ENCODE peak calls at places on chromosomes 1 and 21, in eight cellular contexts. One of them, this sample, is unnamed.
A peak's percentile ranks its signal among the peaks of the same experiment; 100 is the strongest.

GRCh38 chr1:247111259-247111635 is 7.1 kb upstream of the ZNF669 start:
- DNase-seq in tibial nerve: no peak
- DNase-seq in fibroblast of lung: no peak
- DNase-seq in NB4: peak; percentile 31
- DNase-seq in AG09309: no peak
- DNase-seq in psoas muscle: no peak
- DNase-seq in GM06990: no peak
- DNase-seq in IMR-90: no peak
- DNase-seq in this sample: no peak

GRCh38 chr1:147598631-147599361 is 57.5 kb downstream of the BCL9 start:
- DNase-seq in GM06990: no peak
- DNase-seq in NB4: no peak
- DNase-seq in IMR-90: peak; percentile 15
- DNase-seq in tibial nerve: no peak
- DNase-seq in psoas muscle: peak; percentile 56
- DNase-seq in fibroblast of lung: peak; percentile 39
- DNase-seq in AG09309: no peak
- DNase-seq in this sample: no peak

GRCh38 chr1:202972046-202972445 is 5.0 kb upstream of the CYB5R1 start:
- DNase-seq in NB4: no peak
- DNase-seq in fibroblast of lung: no peak
- DNase-seq in tibial nerve: no peak
- DNase-seq in GM06990: no peak
- DNase-seq in IMR-90: no peak
- DNase-seq in AG09309: no peak
- DNase-seq in psoas muscle: no peak
- DNase-seq in this sample: no peak

GRCh38 chr1:170929412-170929834 is 5.9 kb upstream of the MROH9 start:
- DNase-seq in NB4: no peak
- DNase-seq in tibial nerve: no peak
- DNase-seq in psoas muscle: no peak
- DNase-seq in IMR-90: peak; percentile 47
- DNase-seq in fibroblast of lung: peak; percentile 45
- DNase-seq in AG09309: peak; percentile 35
- DNase-seq in GM06990: no peak
- DNase-seq in this sample: no peak

GRCh38 chr1:181345146-181345545 is 138.2 kb upstream of the CACNA1E start:
- DNase-seq in NB4: no peak
- DNase-seq in GM06990: no peak
- DNase-seq in AG09309: no peak
- DNase-seq in fibroblast of lung: no peak
- DNase-seq in tibial nerve: no peak
- DNase-seq in IMR-90: no peak
- DNase-seq in psoas muscle: no peak
- DNase-seq in this sample: no peak

GRCh38 chr1:12552111-12552888 is 65.7 kb downstream of the DHRS3 start:
- DNase-seq in tibial nerve: no peak
- DNase-seq in NB4: no peak
- DNase-seq in IMR-90: no peak
- DNase-seq in fibroblast of lung: no peak
- DNase-seq in AG09309: no peak
- DNase-seq in GM06990: no peak
- DNase-seq in psoas muscle: no peak
- DNase-seq in this sample: no peak

GRCh38 chr1:109792056-109792831 is 28.5 kb upstream of the EPS8L3 start:
- DNase-seq in IMR-90: peak; percentile 93
- DNase-seq in AG09309: peak; percentile 73
- DNase-seq in fibroblast of lung: peak; percentile 94
- DNase-seq in psoas muscle: peak; percentile 65
- DNase-seq in tibial nerve: no peak
- DNase-seq in GM06990: no peak
- DNase-seq in NB4: peak; percentile 68
- DNase-seq in this sample: peak; percentile 90

GRCh38 chr1:183600136-183600535 is 9.9 kb upstream of the NCF2 start:
- DNase-seq in psoas muscle: no peak
- DNase-seq in GM06990: no peak
- DNase-seq in fibroblast of lung: peak; percentile 89
- DNase-seq in tibial nerve: no peak
- DNase-seq in IMR-90: peak; percentile 92
- DNase-seq in NB4: peak; percentile 69
- DNase-seq in AG09309: peak; percentile 81
- DNase-seq in this sample: no peak

GRCh38 chr1:83725735-83726360 is 273.1 kb downstream of the TTLL7 start:
- DNase-seq in psoas muscle: no peak
- DNase-seq in GM06990: no peak
- DNase-seq in IMR-90: no peak
- DNase-seq in AG09309: no peak
- DNase-seq in fibroblast of lung: no peak
- DNase-seq in tibial nerve: no peak
- DNase-seq in NB4: no peak
- DNase-seq in this sample: no peak

GRCh38 chr1:244106837-244107491 is 55.9 kb downstream of the ZBTB18 start:
- DNase-seq in AG09309: no peak
- DNase-seq in tibial nerve: no peak
- DNase-seq in IMR-90: no peak
- DNase-seq in NB4: no peak
- DNase-seq in GM06990: no peak
- DNase-seq in psoas muscle: no peak
- DNase-seq in fibroblast of lung: no peak
- DNase-seq in this sample: no peak

GRCh38 chr21:45074818-45075605 is 632 bp downstream of the ADARB1 start:
- DNase-seq in GM06990: peak; percentile 58
- DNase-seq in NB4: peak; percentile 70
- DNase-seq in fibroblast of lung: peak; percentile 51
- DNase-seq in psoas muscle: no peak
- DNase-seq in tibial nerve: no peak
- DNase-seq in AG09309: no peak
- DNase-seq in IMR-90: no peak
- DNase-seq in this sample: peak; percentile 38

GRCh38 chr1:14190508-14190907 is 408.0 kb upstream of the KAZN start:
- DNase-seq in psoas muscle: no peak
- DNase-seq in AG09309: no peak
- DNase-seq in tibial nerve: no peak
- DNase-seq in fibroblast of lung: peak; percentile 63
- DNase-seq in NB4: no peak
- DNase-seq in IMR-90: no peak
- DNase-seq in GM06990: no peak
- DNase-seq in this sample: no peak

GRCh38 chr21:43922949-43923348 is 57.9 kb downstream of the AGPAT3 start:
- DNase-seq in NB4: no peak
- DNase-seq in GM06990: no peak
- DNase-seq in IMR-90: no peak
- DNase-seq in tibial nerve: no peak
- DNase-seq in fibroblast of lung: no peak
- DNase-seq in psoas muscle: no peak
- DNase-seq in AG09309: no peak
- DNase-seq in this sample: no peak

GRCh38 chr1:40315795-40316594 is 1.1 kb downstream of the COL9A2 start:
- DNase-seq in IMR-90: no peak
- DNase-seq in GM06990: peak; percentile 59
- DNase-seq in NB4: peak; percentile 47
- DNase-seq in AG09309: no peak
- DNase-seq in tibial nerve: no peak
- DNase-seq in psoas muscle: no peak
- DNase-seq in fibroblast of lung: no peak
- DNase-seq in this sample: peak; percentile 27

GRCh38 chr21:36069713-36070573 is at the start of gene CBR1:
- DNase-seq in AG09309: peak; percentile 74
- DNase-seq in psoas muscle: peak; percentile 95
- DNase-seq in fibroblast of lung: peak; percentile 94
- DNase-seq in IMR-90: peak; percentile 93
- DNase-seq in GM06990: peak; percentile 93
- DNase-seq in NB4: peak; percentile 90
- DNase-seq in tibial nerve: peak; percentile 88
- DNase-seq in this sample: peak; percentile 74

GRCh38 chr21:42386034-42386591 is 9.7 kb downstream of the TMPRSS3 start:
- DNase-seq in tibial nerve: no peak
- DNase-seq in GM06990: no peak
- DNase-seq in psoas muscle: no peak
- DNase-seq in fibroblast of lung: no peak
- DNase-seq in AG09309: no peak
- DNase-seq in IMR-90: no peak
- DNase-seq in NB4: no peak
- DNase-seq in this sample: no peak

GRCh38 chr1:207056673-207057072 is 3.6 kb downstream of the PFKFB2 start:
- DNase-seq in NB4: no peak
- DNase-seq in AG09309: no peak
- DNase-seq in GM06990: no peak
- DNase-seq in IMR-90: no peak
- DNase-seq in fibroblast of lung: no peak
- DNase-seq in tibial nerve: no peak
- DNase-seq in psoas muscle: no peak
- DNase-seq in this sample: no peak

GRCh38 chr1:207052736-207053545 is at the start of gene PFKFB2:
- DNase-seq in NB4: peak; percentile 72
- DNase-seq in psoas muscle: peak; percentile 96
- DNase-seq in tibial nerve: peak; percentile 96
- DNase-seq in AG09309: peak; percentile 69
- DNase-seq in IMR-90: peak; percentile 87
- DNase-seq in fibroblast of lung: peak; percentile 91
- DNase-seq in GM06990: peak; percentile 89
- DNase-seq in this sample: peak; percentile 88

GRCh38 chr1:207051615-207051943 is 571 bp upstream of the YOD1 start:
- DNase-seq in psoas muscle: no peak
- DNase-seq in NB4: no peak
- DNase-seq in GM06990: no peak
- DNase-seq in IMR-90: no peak
- DNase-seq in AG09309: no peak
- DNase-seq in fibroblast of lung: no peak
- DNase-seq in tibial nerve: no peak
- DNase-seq in this sample: no peak

GRCh38 chr1:207055386-207056001 is 2.4 kb downstream of the PFKFB2 start:
- DNase-seq in psoas muscle: no peak
- DNase-seq in AG09309: no peak
- DNase-seq in tibial nerve: no peak
- DNase-seq in IMR-90: no peak
- DNase-seq in fibroblast of lung: no peak
- DNase-seq in NB4: no peak
- DNase-seq in GM06990: no peak
- DNase-seq in this sample: no peak

GRCh38 chr1:207054476-207054875 is 1.4 kb downstream of the PFKFB2 start:
- DNase-seq in IMR-90: no peak
- DNase-seq in psoas muscle: no peak
- DNase-seq in GM06990: no peak
- DNase-seq in tibial nerve: no peak
- DNase-seq in NB4: no peak
- DNase-seq in fibroblast of lung: no peak
- DNase-seq in AG09309: no peak
- DNase-seq in this sample: no peak
- H3K4me3 ChIP-seq in IMR-90: no peak overlapping the region
- H3K4me3 ChIP-seq in psoas muscle: peak overlapping the region; percentile 94
- H3K4me3 ChIP-seq in GM06990: no peak overlapping the region
- H3K4me3 ChIP-seq in tibial nerve: no peak overlapping the region
- H3K4me3 ChIP-seq in NB4: no peak overlapping the region
- H3K4me3 ChIP-seq in fibroblast of lung: no peak overlapping the region
- H3K4me3 ChIP-seq in AG09309: no peak overlapping the region
- H3K4me3 ChIP-seq in this sample: no peak overlapping the region

GRCh38 chr1:97212671-97213070 is 491.1 kb downstream of the PTBP2 start:
- DNase-seq in GM06990: no peak
- DNase-seq in tibial nerve: no peak
- DNase-seq in NB4: no peak
- DNase-seq in AG09309: no peak
- DNase-seq in fibroblast of lung: no peak
- DNase-seq in IMR-90: no peak
- DNase-seq in psoas muscle: no peak
- DNase-seq in this sample: no peak

GRCh38 chr1:97204468-97204867 is 482.9 kb downstream of the PTBP2 start:
- DNase-seq in fibroblast of lung: peak; percentile 73
- DNase-seq in tibial nerve: no peak
- DNase-seq in psoas muscle: no peak
- DNase-seq in NB4: no peak
- DNase-seq in GM06990: no peak
- DNase-seq in IMR-90: peak; percentile 75
- DNase-seq in AG09309: peak; percentile 34
- DNase-seq in this sample: no peak

GRCh38 chr1:97209381-97209780 is 487.8 kb downstream of the PTBP2 start:
- DNase-seq in tibial nerve: no peak
- DNase-seq in GM06990: no peak
- DNase-seq in NB4: no peak
- DNase-seq in AG09309: no peak
- DNase-seq in fibroblast of lung: peak; percentile 14
- DNase-seq in psoas muscle: no peak
- DNase-seq in IMR-90: peak; percentile 9
- DNase-seq in this sample: no peak

DNA sequence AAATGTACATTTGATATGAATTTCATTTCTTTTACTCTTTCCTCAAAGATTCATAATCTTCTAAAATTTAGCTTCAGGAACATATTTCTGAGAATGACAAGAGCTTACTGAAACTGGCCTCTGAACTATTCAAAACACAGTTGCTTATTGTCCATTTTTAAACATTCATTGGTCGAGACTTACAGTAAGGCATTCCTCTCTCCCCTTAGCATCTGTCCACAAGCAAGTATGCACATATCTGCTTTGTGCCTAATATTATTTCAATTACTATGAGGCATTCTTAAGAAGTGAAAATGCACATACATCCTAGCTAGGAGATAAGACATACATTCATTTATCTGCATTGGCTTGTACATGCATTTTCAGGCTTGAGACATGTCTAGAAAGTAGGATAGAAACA is 488.7 kb downstream of the PTBP2 start:
- DNase-seq in psoas muscle: no peak
- DNase-seq in tibial nerve: no peak
- DNase-seq in GM06990: no peak
- DNase-seq in AG09309: no peak
- DNase-seq in IMR-90: peak; percentile 29
- DNase-seq in NB4: no peak
- DNase-seq in fibroblast of lung: peak; percentile 29
- DNase-seq in this sample: no peak
- H3K4me3 ChIP-seq in psoas muscle: no peak overlapping the region
- H3K4me3 ChIP-seq in tibial nerve: no peak overlapping the region
- H3K4me3 ChIP-seq in GM06990: no peak overlapping the region
- H3K4me3 ChIP-seq in AG09309: no peak overlapping the region
- H3K4me3 ChIP-seq in IMR-90: no peak overlapping the region
- H3K4me3 ChIP-seq in NB4: no peak overlapping the region
- H3K4me3 ChIP-seq in fibroblast of lung: no peak overlapping the region
- H3K4me3 ChIP-seq in this sample: no peak overlapping the region

GRCh38 chr1:113691184-113691583 is 68.1 kb downstream of the PHTF1 start:
- DNase-seq in AG09309: no peak
- DNase-seq in IMR-90: no peak
- DNase-seq in NB4: no peak
- DNase-seq in tibial nerve: no peak
- DNase-seq in GM06990: no peak
- DNase-seq in fibroblast of lung: no peak
- DNase-seq in psoas muscle: no peak
- DNase-seq in this sample: no peak
- H3K4me3 ChIP-seq in AG09309: no peak overlapping the region
- H3K4me3 ChIP-seq in IMR-90: no peak overlapping the region
- H3K4me3 ChIP-seq in NB4: no peak overlapping the region
- H3K4me3 ChIP-seq in tibial nerve: no peak overlapping the region
- H3K4me3 ChIP-seq in GM06990: no peak overlapping the region
- H3K4me3 ChIP-seq in fibroblast of lung: no peak overlapping the region
- H3K4me3 ChIP-seq in psoas muscle: no peak overlapping the region
- H3K4me3 ChIP-seq in this sample: no peak overlapping the region

DNA sequence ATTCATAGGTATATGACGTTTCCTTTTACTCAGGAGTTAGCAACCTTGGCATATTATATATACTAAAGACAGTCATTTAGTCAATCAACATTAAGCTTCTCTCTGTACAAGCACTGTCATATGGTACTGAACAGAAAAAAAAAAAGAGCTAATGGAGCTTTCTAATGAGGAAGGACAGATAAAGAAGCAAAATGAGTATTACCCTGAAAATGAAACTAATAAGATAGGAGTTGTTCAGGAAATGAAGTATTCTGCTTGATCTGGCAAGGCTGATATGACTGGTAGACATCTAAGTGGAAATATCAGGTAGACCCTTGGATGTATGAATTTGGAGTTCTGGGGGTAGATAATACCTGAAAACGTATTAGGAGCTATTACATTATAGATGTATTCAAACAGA is 4.3 kb upstream of the IKBKE start:
- DNase-seq in AG09309: no peak
- DNase-seq in GM06990: peak; percentile 74
- DNase-seq in NB4: no peak
- DNase-seq in psoas muscle: no peak
- DNase-seq in tibial nerve: no peak
- DNase-seq in fibroblast of lung: no peak
- DNase-seq in IMR-90: no peak
- DNase-seq in this sample: no peak
- H3K4me3 ChIP-seq in AG09309: no peak overlapping the region
- H3K4me3 ChIP-seq in GM06990: no peak overlapping the region
- H3K4me3 ChIP-seq in NB4: no peak overlapping the region
- H3K4me3 ChIP-seq in psoas muscle: no peak overlapping the region
- H3K4me3 ChIP-seq in tibial nerve: no peak overlapping the region
- H3K4me3 ChIP-seq in fibroblast of lung: no peak overlapping the region
- H3K4me3 ChIP-seq in IMR-90: no peak overlapping the region
- H3K4me3 ChIP-seq in this sample: no peak overlapping the region

This sample was measured in endothelial cell of umbilical vein.